ENCODE peak calls at places on chromosomes 13 and 19, in five cellular contexts. Z, P, J, D and X are unnamed samples.

GRCh38 chr19:51064534-51065220 is at the start of gene KLK13:
- DNase-seq in Z (no peak), P (peak; percentile 84), J (no peak), D (peak; percentile 69), X (no peak)

GRCh38 chr19:6433165-6433564 is 398 bp downstream of the SLC25A41 start:
- DNase-seq in Z (no peak), P (no peak), J (no peak), D (no peak), X (no peak)

GRCh38 chr19:55305491-55305890 is 19.6 kb downstream of the TMEM150B start:
- DNase-seq in Z (peak; percentile 30), P (peak; percentile 69), J (no peak), D (peak; percentile 79), X (peak; percentile 77)

GRCh38 chr13:53238241-53238640 is 209.6 kb downstream of the OLFM4 start:
- DNase-seq in Z (no peak), P (peak; percentile 36), J (no peak), D (no peak), X (no peak)

GRCh38 chr19:56097306-56097705 is 23.8 kb downstream of the ZNF787 start:
- DNase-seq in Z (no peak), P (no peak), J (no peak), D (no peak), X (no peak)

GRCh38 chr19:34678085-34678412 is 571 bp downstream of the ZNF302 start:
- DNase-seq in Z (no peak), P (no peak), J (no peak), D (no peak), X (no peak)

GRCh38 chr19:37942516-37942902 is 35.5 kb downstream of the SIPA1L3 start:
- DNase-seq in Z (no peak), P (no peak), J (no peak), D (no peak), X (no peak)

GRCh38 chr13:29921542-29921941 is 71.1 kb upstream of the UBL3 start:
- DNase-seq in Z (no peak), P (no peak), J (no peak), D (no peak), X (no peak)

GRCh38 chr19:48203227-48203793 is 32.8 kb downstream of the ZSWIM9 start:
- DNase-seq in Z (no peak), P (no peak), J (no peak), D (no peak), X (no peak)

GRCh38 chr13:38685974-38686571 is 804 bp upstream of the FREM2 start:
- DNase-seq in Z (peak; percentile 14), P (peak; percentile 83), J (peak; percentile 56), D (no peak), X (peak; percentile 99)

GRCh38 chr19:40807147-40808020 is 8.4 kb downstream of the EGLN2 start:
- DNase-seq in Z (no peak), P (peak; percentile 86), J (no peak), D (peak; percentile 75), X (peak; percentile 75)

GRCh38 chr19:17616961-17617806 is 61.7 kb downstream of the COLGALT1 start:
- DNase-seq in Z (peak; percentile 39), P (peak; percentile 88), J (no peak), D (peak; percentile 82), X (peak; percentile 95)

GRCh38 chr13:53004605-53005004 is 24.0 kb upstream of the OLFM4 start:
- DNase-seq in Z (no peak), P (no peak), J (no peak), D (no peak), X (no peak)

GRCh38 chr19:55437410-55437809 is 5.7 kb downstream of the SHISA7 start:
- DNase-seq in Z (peak; percentile 70), P (peak; percentile 88), J (peak; percentile 78), D (peak; percentile 87), X (peak; percentile 67)

GRCh38 chr13:26485786-26486185 is 71.7 kb upstream of the WASF3 start:
- DNase-seq in Z (no peak), P (no peak), J (no peak), D (no peak), X (no peak)
- H2BK12ac ChIP-seq in Z (no peak overlapping the region), P (no peak overlapping the region), J (no peak overlapping the region), D (no peak overlapping the region), X (no peak overlapping the region)

GRCh38 chr19:1447944-1448343 is 2.0 kb upstream of the APC2 start:
- DNase-seq in Z (no peak), P (no peak), J (no peak), D (no peak), X (no peak)
- H2BK12ac ChIP-seq in Z (no peak overlapping the region), P (no peak overlapping the region), J (no peak overlapping the region), D (no peak overlapping the region), X (no peak overlapping the region)

DNA sequence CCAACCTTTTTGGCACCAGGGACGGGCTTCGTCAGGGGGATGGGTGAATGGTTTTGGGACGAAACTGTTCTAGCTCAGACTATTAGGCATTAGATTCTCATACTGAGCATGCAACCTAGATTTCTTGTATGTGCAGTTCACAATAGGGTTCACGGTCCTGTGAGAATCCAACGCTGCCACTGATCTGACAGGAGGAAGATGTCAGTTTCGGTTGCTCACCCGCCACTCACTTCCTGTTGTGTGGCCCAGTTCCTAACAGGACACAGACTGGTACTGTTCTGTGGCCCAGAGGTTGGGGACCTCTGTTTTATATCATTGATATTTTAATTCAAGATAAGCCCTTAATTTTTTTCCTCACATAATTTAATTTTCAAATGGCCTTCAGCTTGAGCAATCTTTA is 26.7 kb upstream of the TDRD3 start:
- DNase-seq in Z (no peak), P (no peak), J (no peak), D (no peak), X (no peak)
- H2BK12ac ChIP-seq in Z (no peak overlapping the region), P (no peak overlapping the region), J (no peak overlapping the region), D (no peak overlapping the region), X (no peak overlapping the region)

GRCh38 chr13:76693086-76693485 is 193.1 kb downstream of the KCTD12 start:
- DNase-seq in Z (peak; percentile 14), P (no peak), J (no peak), D (no peak), X (no peak)

GRCh38 chr13:76692326-76692725 is 193.9 kb downstream of the KCTD12 start:
- DNase-seq in Z (no peak), P (no peak), J (no peak), D (no peak), X (peak; percentile 57)

GRCh38 chr13:76685938-76686337 is 200.3 kb downstream of the KCTD12 start:
- DNase-seq in Z (no peak), P (no peak), J (no peak), D (no peak), X (peak; percentile 67)

GRCh38 chr13:76687467-76687866 is 198.7 kb downstream of the KCTD12 start:
- DNase-seq in Z (no peak), P (no peak), J (no peak), D (no peak), X (no peak)

DNA sequence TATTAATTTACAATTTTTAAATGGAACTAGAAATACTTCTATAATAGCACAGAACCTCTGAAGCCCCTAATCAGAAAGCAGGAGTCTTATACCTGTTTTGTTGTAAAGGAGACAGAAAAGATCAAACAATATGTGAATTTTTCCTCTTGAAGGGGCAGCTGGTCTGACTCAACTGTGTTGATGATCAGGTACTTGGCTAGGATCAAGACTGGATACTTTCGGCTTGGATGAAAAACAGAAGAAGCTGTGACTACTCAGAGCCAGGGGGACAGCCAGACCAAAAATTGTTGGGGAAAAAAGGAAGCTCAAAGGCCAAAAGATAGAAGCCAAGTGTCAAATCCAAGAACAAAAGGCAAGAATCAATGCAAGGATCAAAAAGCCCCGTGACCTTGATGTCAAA is 195.6 kb downstream of the KCTD12 start:
- DNase-seq in Z (no peak), P (no peak), J (no peak), D (no peak), X (no peak)
- H2BK12ac ChIP-seq in Z (no peak overlapping the region), P (no peak overlapping the region), J (no peak overlapping the region), D (no peak overlapping the region), X (peak overlapping the region; percentile 43)

DNA sequence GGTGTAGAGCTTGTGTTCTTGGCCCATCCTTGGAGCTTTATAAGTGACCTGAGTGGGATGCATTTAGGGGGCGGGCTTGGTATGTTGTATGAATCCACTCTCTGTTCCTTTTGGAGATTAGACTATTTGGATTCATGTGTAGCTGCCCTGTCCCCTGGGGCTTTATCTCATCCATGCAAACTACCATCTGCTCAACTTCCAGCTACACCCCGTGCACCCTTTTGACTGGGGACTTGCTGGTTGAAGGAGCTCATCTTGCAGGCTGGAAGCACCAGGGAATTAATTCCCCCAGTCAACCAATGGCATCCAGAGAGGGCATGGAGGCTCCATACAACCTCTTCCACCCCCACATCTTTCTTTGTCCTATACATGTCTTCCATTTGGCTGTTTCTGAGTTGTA is 6.1 kb downstream of the CLEC4M start:
- DNase-seq in Z (no peak), P (no peak), J (no peak), D (no peak), X (no peak)
- H2BK12ac ChIP-seq in Z (no peak overlapping the region), P (no peak overlapping the region), J (no peak overlapping the region), D (no peak overlapping the region), X (no peak overlapping the region)

GRCh38 chr19:2077833-2078619 is 18.1 kb downstream of the MOB3A start:
- DNase-seq in Z (no peak), P (no peak), J (no peak), D (no peak), X (peak; percentile 50)
- H2BK12ac ChIP-seq in Z (no peak overlapping the region), P (no peak overlapping the region), J (no peak overlapping the region), D (no peak overlapping the region), X (no peak overlapping the region)

GRCh38 chr19:21902596-21902995 is 66.6 kb upstream of the ZNF43 start:
- DNase-seq in Z (no peak), P (no peak), J (no peak), D (no peak), X (peak; percentile 90)

GRCh38 chr19:21912654-21913053 is 76.7 kb upstream of the ZNF43 start:
- DNase-seq in Z (no peak), P (no peak), J (no peak), D (no peak), X (no peak)

GRCh38 chr19:21907516-21907915 is 71.5 kb upstream of the ZNF43 start:
- DNase-seq in Z (no peak), P (no peak), J (no peak), D (no peak), X (peak; percentile 94)

GRCh38 chr19:21910318-21910717 is 74.3 kb upstream of the ZNF43 start:
- DNase-seq in Z (no peak), P (no peak), J (no peak), D (no peak), X (peak; percentile 61)

DNA sequence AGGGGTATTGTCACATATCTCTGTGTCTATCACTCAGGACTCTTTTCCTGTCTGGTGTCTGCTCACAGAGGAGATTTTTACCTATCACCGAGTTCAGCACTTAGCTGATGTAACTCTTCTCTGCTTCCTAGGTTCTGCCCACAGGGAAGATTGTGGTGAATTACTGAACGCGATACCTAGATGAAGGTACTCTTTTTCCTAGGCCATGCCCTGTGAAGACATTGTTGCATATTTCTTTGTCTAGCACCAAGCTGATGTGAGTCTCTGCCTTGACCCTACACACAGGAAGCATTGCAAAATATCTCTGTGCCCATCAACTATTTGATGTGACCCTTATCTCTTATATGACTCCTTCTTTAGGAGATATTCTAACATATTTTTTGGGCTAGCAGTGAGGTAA is 72.1 kb upstream of the ZNF43 start:
- DNase-seq in Z (no peak), P (no peak), J (no peak), D (no peak), X (peak; percentile 84)
- H2BK12ac ChIP-seq in Z (no peak overlapping the region), P (no peak overlapping the region), J (no peak overlapping the region), D (no peak overlapping the region), X (no peak overlapping the region)